ENCODE peak calls at places on chromosomes 4 and X, in ten cellular contexts. T is astrocyte of the cerebellum; Q is cardiac fibroblast; P is endodermal cell; H is endothelial cell of umbilical vein; I is CD4-positive, alpha-beta T cell; R is BE2C; L is upper lobe of left lung; A is A549; G is stomach. X is an unnamed sample.

GRCh38 chr4:122930877-122931276 is 8.5 kb upstream of the NUDT6 start:
- DNase-seq in P (no peak), I (no peak), A (no peak), T (no peak), L (no peak), R (no peak), G (no peak), Q (peak; percentile 50), H (peak; percentile 40), X (no peak)

GRCh38 chr4:60737858-60738257 is 462.3 kb upstream of the ADGRL3 start:
- DNase-seq in G (no peak), A (no peak), H (no peak), I (no peak), L (no peak), Q (peak; percentile 45), P (no peak), T (no peak), R (no peak), X (no peak)

GRCh38 chrX:8907678-8908077 is 106.5 kb upstream of the FAM9A start:
- DNase-seq in G (no peak), P (no peak), R (no peak), L (no peak), A (no peak), T (no peak), H (no peak), Q (no peak), I (no peak), X (no peak)

GRCh38 chrX:148854351-148854750 is 353.9 kb downstream of the AFF2 start:
- DNase-seq in H (no peak), A (no peak), R (no peak), L (no peak), G (no peak), Q (no peak), I (no peak), T (no peak), P (no peak), X (no peak)

GRCh38 chrX:139890991-139891700 is 41.7 kb downstream of the ATP11C start:
- DNase-seq in H (peak; percentile 79), P (no peak), A (no peak), R (no peak), Q (peak; percentile 74), I (no peak), L (no peak), T (no peak), G (no peak), X (no peak)

GRCh38 chrX:67723580-67724351 is 179.9 kb downstream of the AR start:
- DNase-seq in I (no peak), A (no peak), G (no peak), T (no peak), P (no peak), L (peak; percentile 23), H (no peak), R (no peak), Q (no peak), X (no peak)

GRCh38 chr4:43238018-43238417 is 345.5 kb downstream of the GRXCR1 start:
- DNase-seq in P (no peak), A (no peak), L (no peak), T (no peak), H (no peak), R (no peak), I (no peak), Q (no peak), G (no peak), X (no peak)

GRCh38 chrX:83508526-83509245 is 596 bp downstream of the POU3F4 start:
- DNase-seq in R (no peak), G (no peak), H (no peak), P (peak; percentile 65), L (no peak), Q (no peak), I (no peak), A (no peak), T (no peak), X (no peak)

GRCh38 chr4:76897522-76898384 is at the start of gene SOWAHB:
- DNase-seq in G (peak; percentile 93), T (no peak), I (no peak), Q (no peak), H (peak; percentile 12), P (peak; percentile 91), L (peak; percentile 89), A (peak; percentile 10), R (no peak), X (no peak)

GRCh38 chr4:2794707-2795557 is 2.0 kb downstream of the SH3BP2 start:
- DNase-seq in P (peak; percentile 44), T (no peak), Q (peak; percentile 90), H (peak; percentile 65), L (peak; percentile 88), R (no peak), I (no peak), G (peak; percentile 53), A (no peak), X (no peak)

GRCh38 chr4:56981795-56982201 is 3.1 kb downstream of the POLR2B start:
- DNase-seq in H (peak; percentile 93), G (no peak), I (no peak), T (no peak), P (no peak), Q (peak; percentile 66), R (no peak), L (no peak), A (no peak), X (no peak)

GRCh38 chrX:41335590-41336331 is 1.8 kb downstream of the DDX3X start:
- DNase-seq in L (no peak), I (no peak), P (no peak), T (peak; percentile 55), H (no peak), A (no peak), R (no peak), Q (no peak), G (no peak), X (no peak)

GRCh38 chr4:10998826-10999225 is 314.3 kb upstream of the CLNK start:
- DNase-seq in T (peak; percentile 23), R (no peak), G (no peak), L (no peak), P (no peak), I (no peak), Q (no peak), H (no peak), A (no peak), X (no peak)

GRCh38 chr4:150581611-150582010 is 340 bp upstream of the MAB21L2 start:
- DNase-seq in H (no peak), A (no peak), G (no peak), P (peak; percentile 86), I (no peak), Q (peak; percentile 56), L (no peak), R (peak; percentile 90), T (peak; percentile 63), X (no peak)

GRCh38 chrX:68719904-68720614 is 72.6 kb downstream of the STARD8 start:
- DNase-seq in L (peak; percentile 20), Q (no peak), T (no peak), P (peak; percentile 57), G (peak; percentile 24), R (no peak), A (no peak), I (no peak), H (no peak), X (no peak)

GRCh38 chrX:68133181-68133580 is 300.1 kb downstream of the OPHN1 start:
- DNase-seq in Q (no peak), L (no peak), G (no peak), A (no peak), H (no peak), P (no peak), R (no peak), I (no peak), T (no peak), X (no peak)

GRCh38 chr4:186587416-186588018 is 32.1 kb upstream of the MTNR1A start:
- DNase-seq in P (peak; percentile 87), I (peak; percentile 37), Q (peak; percentile 77), R (peak; percentile 73), G (peak; percentile 78), H (peak; percentile 38), A (peak; percentile 43), T (peak; percentile 46), L (peak; percentile 57), X (peak; percentile 25)

DNA sequence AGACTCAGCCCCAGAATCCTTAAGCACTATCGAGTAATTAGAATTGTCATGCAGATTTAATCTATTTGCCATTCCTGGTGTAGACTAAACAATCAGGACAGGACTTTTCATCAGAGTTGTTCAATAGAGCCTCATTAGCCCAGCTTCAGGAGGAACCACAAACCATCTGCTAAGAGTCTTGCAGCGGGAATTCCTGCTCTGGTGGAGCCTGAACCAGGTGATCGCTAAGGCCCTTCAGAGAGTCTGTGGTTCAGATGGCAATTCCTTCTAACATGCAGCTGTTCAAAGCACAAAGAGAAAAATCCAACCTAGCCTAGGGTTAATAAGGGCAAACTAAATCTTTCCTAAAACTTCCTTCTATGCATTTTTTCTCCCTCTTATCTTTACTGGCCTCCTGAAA is 119.1 kb upstream of the CPEB2 start:
- DNase-seq in T (no peak), A (no peak), I (no peak), Q (no peak), H (no peak), L (no peak), P (peak; percentile 3), G (no peak), R (no peak), X (no peak)
- TF ChIP-seq CTCF in T (no peak), A (no peak), I (no peak), Q (no peak), H (no peak), L (no peak), P (no peak), G (no peak), R (no peak), X (no peak)

GRCh38 chr4:154254999-154255398 is 236.6 kb downstream of the DCHS2 start:
- DNase-seq in R (no peak), A (no peak), Q (no peak), L (no peak), H (no peak), I (no peak), G (no peak), P (no peak), T (no peak), X (no peak)
- TF ChIP-seq CTCF in R (no peak), A (no peak), Q (no peak), L (no peak), H (no peak), I (no peak), G (no peak), P (peak; percentile 66), T (no peak), X (no peak)

DNA sequence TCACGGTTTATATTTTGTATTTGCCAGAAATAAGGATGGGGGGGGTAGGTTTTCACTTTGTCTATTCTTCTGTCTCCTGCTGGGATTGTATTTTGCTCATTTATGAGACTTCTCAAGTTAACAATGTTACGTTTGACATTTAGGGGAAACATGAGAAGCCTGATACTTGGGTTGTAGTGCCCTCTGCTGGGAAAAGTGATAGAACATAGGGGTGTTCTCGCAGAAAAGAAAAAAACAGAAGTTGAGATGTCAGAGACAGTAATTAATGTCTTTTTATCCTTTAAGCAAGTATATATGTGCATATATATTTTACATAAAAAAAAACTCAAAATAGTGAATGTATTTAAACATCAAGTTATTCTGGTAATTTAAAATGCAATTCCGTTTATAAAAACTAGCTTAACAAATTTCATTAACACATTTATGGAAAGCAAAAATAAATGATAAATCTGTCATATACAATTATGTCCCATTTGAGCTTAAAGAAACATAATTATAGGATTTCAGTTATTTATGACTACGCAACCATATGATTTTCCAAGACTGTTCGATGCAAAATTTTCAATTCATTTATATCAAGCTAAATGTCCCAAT is 46.0 kb upstream of the TMPRSS11F start:
- DNase-seq in G (no peak), A (peak; percentile 10), R (peak; percentile 52), P (peak; percentile 75), T (peak; percentile 55), L (no peak), H (peak; percentile 67), Q (peak; percentile 71), I (no peak), X (no peak)
- TF ChIP-seq CTCF in G (peak; percentile 52), A (peak; percentile 55), R (peak; percentile 83), P (peak; percentile 89), T (peak; percentile 70), L (peak; percentile 39), H (peak; percentile 23), Q (peak; percentile 67), I (peak; percentile 52), X (peak; percentile 71)

GRCh38 chr4:99578679-99579078 is 4.1 kb downstream of the MTTP start:
- DNase-seq in G (no peak), Q (no peak), T (no peak), I (no peak), L (no peak), A (no peak), H (no peak), R (no peak), P (no peak), X (no peak)
- TF ChIP-seq CTCF in G (no peak), Q (no peak), T (no peak), I (no peak), L (no peak), A (no peak), H (no peak), R (no peak), P (no peak), X (no peak)

X was measured in natural killer cell.